ENCODE peak calls at places on chromosomes 1 and 21, in nine cellular contexts. One of them, this sample, is unnamed.

GRCh38 chr1:245475116-245475515 is 320.3 kb downstream of the KIF26B start:
- DNase-seq in adrenal gland: no peak
- DNase-seq in body of pancreas: no peak
- DNase-seq in K562: no peak
- DNase-seq in T follicular helper cell: no peak
- DNase-seq in glutamatergic neuron: no peak
- DNase-seq in stimulated activated CD4-positive, alpha-beta T cell treated with anti-CD3 and anti-CD28 coated beads, Interleukin-15, amount 100 ng/mL, for 1 hour: no peak
- DNase-seq in GM23248: peak; percentile 92
- DNase-seq in GM20000: no peak
- DNase-seq in this sample: peak; percentile 42

GRCh38 chr1:64171797-64172281 is 31.6 kb upstream of the UBE2U start:
- DNase-seq in stimulated activated CD4-positive, alpha-beta T cell treated with anti-CD3 and anti-CD28 coated beads, Interleukin-15, amount 100 ng/mL, for 1 hour: no peak
- DNase-seq in body of pancreas: no peak
- DNase-seq in T follicular helper cell: no peak
- DNase-seq in K562: no peak
- DNase-seq in GM20000: no peak
- DNase-seq in glutamatergic neuron: no peak
- DNase-seq in GM23248: peak; percentile 66
- DNase-seq in adrenal gland: no peak
- DNase-seq in this sample: peak; percentile 72

GRCh38 chr1:22806584-22806983 is 95.9 kb downstream of the EPHB2 start:
- DNase-seq in GM23248: no peak
- DNase-seq in glutamatergic neuron: peak; percentile 55
- DNase-seq in adrenal gland: no peak
- DNase-seq in body of pancreas: no peak
- DNase-seq in T follicular helper cell: no peak
- DNase-seq in stimulated activated CD4-positive, alpha-beta T cell treated with anti-CD3 and anti-CD28 coated beads, Interleukin-15, amount 100 ng/mL, for 1 hour: no peak
- DNase-seq in GM20000: no peak
- DNase-seq in K562: no peak
- DNase-seq in this sample: no peak

GRCh38 chr1:169003864-169004516 is 102.5 kb upstream of the ATP1B1 start:
- DNase-seq in GM23248: peak; percentile 31
- DNase-seq in adrenal gland: peak; percentile 29
- DNase-seq in K562: no peak
- DNase-seq in stimulated activated CD4-positive, alpha-beta T cell treated with anti-CD3 and anti-CD28 coated beads, Interleukin-15, amount 100 ng/mL, for 1 hour: no peak
- DNase-seq in T follicular helper cell: no peak
- DNase-seq in glutamatergic neuron: no peak
- DNase-seq in GM20000: no peak
- DNase-seq in body of pancreas: peak; percentile 36
- DNase-seq in this sample: no peak

GRCh38 chr21:41754481-41754891 is 12.4 kb downstream of the RIPK4 start:
- DNase-seq in glutamatergic neuron: peak; percentile 59
- DNase-seq in GM23248: no peak
- DNase-seq in adrenal gland: no peak
- DNase-seq in K562: no peak
- DNase-seq in body of pancreas: no peak
- DNase-seq in stimulated activated CD4-positive, alpha-beta T cell treated with anti-CD3 and anti-CD28 coated beads, Interleukin-15, amount 100 ng/mL, for 1 hour: no peak
- DNase-seq in T follicular helper cell: no peak
- DNase-seq in GM20000: no peak
- DNase-seq in this sample: no peak

GRCh38 chr1:113538225-113538624 is 147.9 kb downstream of the MAGI3 start:
- DNase-seq in body of pancreas: no peak
- DNase-seq in glutamatergic neuron: no peak
- DNase-seq in T follicular helper cell: no peak
- DNase-seq in GM23248: peak; percentile 85
- DNase-seq in adrenal gland: no peak
- DNase-seq in stimulated activated CD4-positive, alpha-beta T cell treated with anti-CD3 and anti-CD28 coated beads, Interleukin-15, amount 100 ng/mL, for 1 hour: no peak
- DNase-seq in K562: no peak
- DNase-seq in GM20000: no peak
- DNase-seq in this sample: peak; percentile 76

GRCh38 chr1:16421201-16421600 is 16.0 kb downstream of the SPATA21 start:
- DNase-seq in stimulated activated CD4-positive, alpha-beta T cell treated with anti-CD3 and anti-CD28 coated beads, Interleukin-15, amount 100 ng/mL, for 1 hour: no peak
- DNase-seq in glutamatergic neuron: no peak
- DNase-seq in K562: peak; percentile 10
- DNase-seq in adrenal gland: no peak
- DNase-seq in GM20000: no peak
- DNase-seq in GM23248: no peak
- DNase-seq in body of pancreas: no peak
- DNase-seq in T follicular helper cell: no peak
- DNase-seq in this sample: no peak

GRCh38 chr1:33268927-33269610 is 12.8 kb downstream of the ZNF362 start:
- DNase-seq in adrenal gland: no peak
- DNase-seq in body of pancreas: no peak
- DNase-seq in glutamatergic neuron: no peak
- DNase-seq in stimulated activated CD4-positive, alpha-beta T cell treated with anti-CD3 and anti-CD28 coated beads, Interleukin-15, amount 100 ng/mL, for 1 hour: no peak
- DNase-seq in GM23248: peak; percentile 30
- DNase-seq in T follicular helper cell: no peak
- DNase-seq in GM20000: no peak
- DNase-seq in K562: no peak
- DNase-seq in this sample: no peak